ENCODE peak calls at places on chromosomes 16 and 17, in nine cellular contexts. One of them, this sample, is unnamed. For H3K27me3, the result is how much of the 10 kb centered on the place peaks cover.

GRCh38 chr16:11990672-11991390 is 14.3 kb downstream of the SNX29 start:
- DNase-seq in psoas muscle: no peak
- DNase-seq in stomach: no peak
- DNase-seq in heart left ventricle: no peak
- DNase-seq in endothelial cell of umbilical vein: no peak
- DNase-seq in HL-60: no peak
- DNase-seq in WERI-Rb-1: no peak
- DNase-seq in dorsolateral prefrontal cortex: no peak
- DNase-seq in cardiac muscle cell: no peak
- DNase-seq in this sample: no peak

GRCh38 chr17:81285179-81285878 is 9.8 kb downstream of the SLC38A10 start:
- DNase-seq in psoas muscle: peak
- DNase-seq in stomach: peak
- DNase-seq in heart left ventricle: peak
- DNase-seq in endothelial cell of umbilical vein: peak
- DNase-seq in HL-60: peak
- DNase-seq in WERI-Rb-1: no peak
- DNase-seq in dorsolateral prefrontal cortex: no peak
- DNase-seq in cardiac muscle cell: peak
- DNase-seq in this sample: peak

GRCh38 chr16:67391424-67392300 is 1.6 kb downstream of the TPPP3 start:
- DNase-seq in psoas muscle: peak
- DNase-seq in stomach: no peak
- DNase-seq in heart left ventricle: peak
- DNase-seq in endothelial cell of umbilical vein: no peak
- DNase-seq in HL-60: no peak
- DNase-seq in WERI-Rb-1: no peak
- DNase-seq in dorsolateral prefrontal cortex: peak
- DNase-seq in cardiac muscle cell: no peak
- DNase-seq in this sample: no peak

GRCh38 chr17:41917957-41918391 is 777 bp downstream of the ACLY start:
- DNase-seq in psoas muscle: peak
- DNase-seq in stomach: peak
- DNase-seq in heart left ventricle: peak
- DNase-seq in endothelial cell of umbilical vein: peak
- DNase-seq in HL-60: no peak
- DNase-seq in WERI-Rb-1: peak
- DNase-seq in dorsolateral prefrontal cortex: peak
- DNase-seq in cardiac muscle cell: peak
- DNase-seq in this sample: peak

GRCh38 chr17:19538095-19539039 is 4.7 kb downstream of the SLC47A1 start:
- DNase-seq in psoas muscle: peak
- DNase-seq in stomach: no peak
- DNase-seq in heart left ventricle: peak
- DNase-seq in endothelial cell of umbilical vein: no peak
- DNase-seq in HL-60: peak
- DNase-seq in WERI-Rb-1: no peak
- DNase-seq in dorsolateral prefrontal cortex: no peak
- DNase-seq in cardiac muscle cell: no peak
- DNase-seq in this sample: no peak

GRCh38 chr17:43976956-43977837 is 23.5 kb upstream of the PYY start:
- DNase-seq in psoas muscle: no peak
- DNase-seq in stomach: no peak
- DNase-seq in heart left ventricle: no peak
- DNase-seq in endothelial cell of umbilical vein: no peak
- DNase-seq in HL-60: no peak
- DNase-seq in WERI-Rb-1: no peak
- DNase-seq in dorsolateral prefrontal cortex: no peak
- DNase-seq in cardiac muscle cell: no peak
- DNase-seq in this sample: no peak

GRCh38 chr16:17364319-17365210 is 106.2 kb downstream of the XYLT1 start:
- DNase-seq in psoas muscle: no peak
- DNase-seq in stomach: no peak
- DNase-seq in heart left ventricle: no peak
- DNase-seq in endothelial cell of umbilical vein: no peak
- DNase-seq in HL-60: no peak
- DNase-seq in WERI-Rb-1: no peak
- DNase-seq in dorsolateral prefrontal cortex: no peak
- DNase-seq in cardiac muscle cell: peak
- DNase-seq in this sample: no peak

GRCh38 chr17:73255671-73256181 is 6.0 kb downstream of the CPSF4L start:
- DNase-seq in psoas muscle: peak
- DNase-seq in stomach: peak
- DNase-seq in heart left ventricle: peak
- DNase-seq in endothelial cell of umbilical vein: peak
- DNase-seq in HL-60: no peak
- DNase-seq in WERI-Rb-1: peak
- DNase-seq in dorsolateral prefrontal cortex: peak
- DNase-seq in cardiac muscle cell: peak
- DNase-seq in this sample: peak

GRCh38 chr16:68644303-68644702 is 807 bp upstream of the CDH3 start:
- DNase-seq in psoas muscle: no peak
- DNase-seq in stomach: no peak
- DNase-seq in heart left ventricle: no peak
- DNase-seq in endothelial cell of umbilical vein: no peak
- DNase-seq in HL-60: no peak
- DNase-seq in WERI-Rb-1: no peak
- DNase-seq in dorsolateral prefrontal cortex: no peak
- DNase-seq in cardiac muscle cell: no peak
- DNase-seq in this sample: no peak

GRCh38 chr17:72572604-72573491 is 452.0 kb downstream of the SOX9 start:
- DNase-seq in psoas muscle: no peak
- DNase-seq in stomach: no peak
- DNase-seq in heart left ventricle: no peak
- DNase-seq in endothelial cell of umbilical vein: no peak
- DNase-seq in HL-60: no peak
- DNase-seq in WERI-Rb-1: no peak
- DNase-seq in dorsolateral prefrontal cortex: no peak
- DNase-seq in cardiac muscle cell: no peak
- DNase-seq in this sample: no peak

GRCh38 chr17:7956208-7956965 is 24.4 kb downstream of the CNTROB start:
- DNase-seq in psoas muscle: no peak
- DNase-seq in stomach: no peak
- DNase-seq in heart left ventricle: peak
- DNase-seq in endothelial cell of umbilical vein: peak
- DNase-seq in HL-60: no peak
- DNase-seq in WERI-Rb-1: no peak
- DNase-seq in dorsolateral prefrontal cortex: no peak
- DNase-seq in cardiac muscle cell: peak
- DNase-seq in this sample: no peak

GRCh38 chr16:68823401-68823800 is 19.9 kb upstream of the TANGO6 start:
- DNase-seq in psoas muscle: no peak
- DNase-seq in stomach: no peak
- DNase-seq in heart left ventricle: no peak
- DNase-seq in endothelial cell of umbilical vein: no peak
- DNase-seq in HL-60: no peak
- DNase-seq in WERI-Rb-1: no peak
- DNase-seq in dorsolateral prefrontal cortex: no peak
- DNase-seq in cardiac muscle cell: peak
- DNase-seq in this sample: no peak

GRCh38 chr16:87131996-87132345 is 185.2 kb downstream of the C16orf95 start:
- DNase-seq in psoas muscle: no peak
- DNase-seq in stomach: no peak
- DNase-seq in heart left ventricle: no peak
- DNase-seq in endothelial cell of umbilical vein: no peak
- DNase-seq in HL-60: no peak
- DNase-seq in WERI-Rb-1: no peak
- DNase-seq in dorsolateral prefrontal cortex: no peak
- DNase-seq in cardiac muscle cell: no peak
- DNase-seq in this sample: no peak

GRCh38 chr16:10087151-10087550 is 95.1 kb downstream of the GRIN2A start:
- DNase-seq in psoas muscle: no peak
- DNase-seq in stomach: no peak
- DNase-seq in heart left ventricle: no peak
- DNase-seq in endothelial cell of umbilical vein: no peak
- DNase-seq in HL-60: no peak
- DNase-seq in WERI-Rb-1: no peak
- DNase-seq in dorsolateral prefrontal cortex: no peak
- DNase-seq in cardiac muscle cell: no peak
- DNase-seq in this sample: no peak

GRCh38 chr16:71338193-71338592 is 20.3 kb upstream of the CALB2 start:
- DNase-seq in psoas muscle: no peak
- DNase-seq in stomach: no peak
- DNase-seq in heart left ventricle: no peak
- DNase-seq in endothelial cell of umbilical vein: no peak
- DNase-seq in HL-60: no peak
- DNase-seq in WERI-Rb-1: no peak
- DNase-seq in dorsolateral prefrontal cortex: no peak
- DNase-seq in cardiac muscle cell: no peak
- DNase-seq in this sample: no peak

DNA sequence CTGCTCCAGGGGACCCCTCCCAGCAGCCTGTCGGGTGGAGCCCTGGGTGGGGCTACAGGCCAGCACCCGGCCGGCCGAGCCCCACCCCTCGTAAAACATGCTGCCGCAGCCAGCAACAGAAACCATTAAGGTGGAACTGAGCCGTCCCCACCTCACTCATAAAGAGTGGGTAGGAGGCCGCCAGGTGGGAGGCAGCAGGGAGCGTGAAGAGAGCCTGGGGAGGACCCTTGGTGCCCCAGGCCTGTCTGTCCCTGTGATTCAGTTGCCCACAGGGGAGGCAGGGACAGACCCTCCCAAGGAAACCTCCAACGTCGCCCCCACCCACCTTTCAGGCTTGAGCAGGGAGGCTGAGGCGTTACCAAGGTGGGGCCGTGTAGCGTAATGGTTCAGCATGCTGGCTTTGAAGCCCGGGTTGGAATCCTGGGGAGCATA is 8.4 kb downstream of the FOXN1 start:
- DNase-seq in psoas muscle: no peak
- DNase-seq in stomach: no peak
- DNase-seq in heart left ventricle: no peak
- DNase-seq in endothelial cell of umbilical vein: no peak
- DNase-seq in HL-60: no peak
- DNase-seq in WERI-Rb-1: no peak
- DNase-seq in dorsolateral prefrontal cortex: no peak
- DNase-seq in cardiac muscle cell: no peak
- DNase-seq in this sample: no peak
- H3K27me3 ChIP-seq in psoas muscle: under half
- H3K27me3 ChIP-seq in stomach: under half
- H3K27me3 ChIP-seq in heart left ventricle: under half
- H3K27me3 ChIP-seq in endothelial cell of umbilical vein: under half
- H3K27me3 ChIP-seq in HL-60: under half
- H3K27me3 ChIP-seq in WERI-Rb-1: under half
- H3K27me3 ChIP-seq in dorsolateral prefrontal cortex: under half
- H3K27me3 ChIP-seq in cardiac muscle cell: under half
- H3K27me3 ChIP-seq in this sample: under half

GRCh38 chr17:39601758-39602532 is 5.8 kb downstream of the NEUROD2 start:
- DNase-seq in psoas muscle: no peak
- DNase-seq in stomach: no peak
- DNase-seq in heart left ventricle: no peak
- DNase-seq in endothelial cell of umbilical vein: no peak
- DNase-seq in HL-60: no peak
- DNase-seq in WERI-Rb-1: no peak
- DNase-seq in dorsolateral prefrontal cortex: no peak
- DNase-seq in cardiac muscle cell: no peak
- DNase-seq in this sample: no peak
- H3K27ac ChIP-seq in psoas muscle: no peak
- H3K27ac ChIP-seq in stomach: no peak
- H3K27ac ChIP-seq in heart left ventricle: no peak
- H3K27ac ChIP-seq in endothelial cell of umbilical vein: no peak
- H3K27ac ChIP-seq in HL-60: no peak
- H3K27ac ChIP-seq in WERI-Rb-1: no peak
- H3K27ac ChIP-seq in dorsolateral prefrontal cortex: no peak
- H3K27ac ChIP-seq in cardiac muscle cell: no peak
- H3K27ac ChIP-seq in this sample: no peak

DNA sequence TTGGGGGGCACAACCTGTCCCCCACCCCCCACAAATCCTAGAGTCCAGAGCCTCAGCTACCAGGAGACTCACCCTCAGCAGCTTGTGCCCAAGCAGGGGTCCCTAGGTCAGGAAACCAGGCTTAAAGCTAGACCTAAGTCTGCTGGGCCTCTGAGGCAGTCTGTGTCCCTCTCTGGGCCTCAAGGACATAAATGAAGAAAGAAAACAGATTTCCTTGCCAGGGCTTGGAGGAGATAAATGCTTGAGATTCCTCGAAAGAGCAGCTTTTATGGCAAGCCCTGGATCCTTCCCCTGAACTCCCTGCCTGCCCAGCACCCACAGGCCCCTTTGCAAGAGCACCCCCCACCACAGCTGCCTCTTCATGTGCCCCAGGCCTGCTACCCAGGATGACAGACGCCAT is 3.3 kb downstream of the SRCIN1 start:
- DNase-seq in psoas muscle: no peak
- DNase-seq in stomach: no peak
- DNase-seq in heart left ventricle: no peak
- DNase-seq in endothelial cell of umbilical vein: no peak
- DNase-seq in HL-60: no peak
- DNase-seq in WERI-Rb-1: no peak
- DNase-seq in dorsolateral prefrontal cortex: no peak
- DNase-seq in cardiac muscle cell: no peak
- DNase-seq in this sample: no peak
- H3K27me3 ChIP-seq in psoas muscle: under half
- H3K27me3 ChIP-seq in stomach: half or more
- H3K27me3 ChIP-seq in heart left ventricle: under half
- H3K27me3 ChIP-seq in endothelial cell of umbilical vein: under half
- H3K27me3 ChIP-seq in HL-60: half or more
- H3K27me3 ChIP-seq in WERI-Rb-1: under half
- H3K27me3 ChIP-seq in dorsolateral prefrontal cortex: under half
- H3K27me3 ChIP-seq in cardiac muscle cell: under half
- H3K27me3 ChIP-seq in this sample: under half

DNA sequence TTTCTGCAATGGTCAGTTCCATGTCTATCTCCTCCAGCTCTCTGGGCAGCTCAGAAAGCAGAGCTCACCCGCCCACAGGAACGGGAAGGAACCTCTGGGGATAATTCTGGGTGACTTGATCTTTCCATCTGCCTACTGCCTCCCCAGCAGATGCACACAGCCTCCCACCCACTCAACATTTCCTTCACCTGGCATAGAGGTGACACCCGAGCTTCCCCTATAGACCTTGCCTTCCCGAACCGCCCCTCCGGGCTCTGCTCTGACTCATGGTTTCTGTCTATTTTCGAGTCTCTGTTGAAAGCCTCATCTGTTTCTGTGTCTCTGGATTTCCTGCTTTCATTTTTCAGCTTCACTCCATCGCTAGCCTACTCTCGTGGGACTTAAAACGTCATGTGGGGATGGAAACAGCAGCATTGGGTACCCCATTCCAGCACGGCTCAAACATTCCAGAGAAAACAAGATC is 11.4 kb downstream of the GGA3 start:
- DNase-seq in psoas muscle: peak
- DNase-seq in stomach: peak
- DNase-seq in heart left ventricle: no peak
- DNase-seq in endothelial cell of umbilical vein: peak
- DNase-seq in HL-60: no peak
- DNase-seq in WERI-Rb-1: no peak
- DNase-seq in dorsolateral prefrontal cortex: no peak
- DNase-seq in cardiac muscle cell: peak
- DNase-seq in this sample: no peak
- H3K27ac ChIP-seq in psoas muscle: peak
- H3K27ac ChIP-seq in stomach: peak
- H3K27ac ChIP-seq in heart left ventricle: peak
- H3K27ac ChIP-seq in endothelial cell of umbilical vein: peak
- H3K27ac ChIP-seq in HL-60: no peak
- H3K27ac ChIP-seq in WERI-Rb-1: no peak
- H3K27ac ChIP-seq in dorsolateral prefrontal cortex: no peak
- H3K27ac ChIP-seq in cardiac muscle cell: no peak
- H3K27ac ChIP-seq in this sample: peak

This sample was measured in aorta.